ENCODE peak calls at places on chromosomes 12 and 14, in seven cellular contexts. D is stimulated activated CD4-positive, alpha-beta T cell treated with anti-CD3 and anti-CD28 coated beads, Interleukin-15, amount 100 ng/mL, for 1 hour; E is Peyer's patch; B is sciatic nerve; X is posterior cingulate gyrus; Z is DMS153; W is cardiac muscle cell. M is an unnamed sample.

GRCh38 chr12:49903700-49904423 is at the start of gene FAIM2:
- DNase-seq in D (peak), E (no peak), B (peak), X (peak), Z (peak), W (peak), M (peak)

GRCh38 chr12:49633703-49634311 is 10.4 kb downstream of the PRPF40B start:
- DNase-seq in D (no peak), E (no peak), B (no peak), X (no peak), Z (no peak), W (no peak), M (no peak)

GRCh38 chr14:74348241-74348734 is at the start of gene VRTN:
- DNase-seq in D (no peak), E (no peak), B (no peak), X (no peak), Z (no peak), W (no peak), M (no peak)

GRCh38 chr12:5511644-5512584 is 80.0 kb downstream of the NTF3 start:
- DNase-seq in D (no peak), E (no peak), B (no peak), X (no peak), Z (no peak), W (peak), M (no peak)

GRCh38 chr14:32329146-32329545 is at the start of gene AKAP6:
- DNase-seq in D (no peak), E (no peak), B (no peak), X (peak), Z (no peak), W (no peak), M (no peak)

GRCh38 chr12:67891566-67891965 is 97.7 kb upstream of the IFNG-AS1 start:
- DNase-seq in D (no peak), E (no peak), B (no peak), X (no peak), Z (no peak), W (no peak), M (no peak)

GRCh38 chr12:127516467-127516866 is 750.5 kb upstream of the TMEM132C start:
- DNase-seq in D (no peak), E (no peak), B (no peak), X (no peak), Z (no peak), W (no peak), M (no peak)

GRCh38 chr12:65868133-65868705 is 43.9 kb downstream of the HMGA2 start:
- DNase-seq in D (no peak), E (no peak), B (no peak), X (no peak), Z (no peak), W (peak), M (no peak)

GRCh38 chr14:67623114-67623513 is 3.4 kb downstream of the ARG2 start:
- DNase-seq in D (no peak), E (no peak), B (no peak), X (no peak), Z (peak), W (peak), M (no peak)

GRCh38 chr12:202081-202731 is 11.8 kb downstream of the SLC6A12 start:
- DNase-seq in D (no peak), E (no peak), B (no peak), X (no peak), Z (no peak), W (no peak), M (peak)

GRCh38 chr14:75249251-75249957 is 29.2 kb upstream of the FOS start:
- DNase-seq in D (peak), E (no peak), B (no peak), X (no peak), Z (peak), W (no peak), M (peak)

GRCh38 chr12:82034769-82035168 is 275.6 kb upstream of the PPFIA2 start:
- DNase-seq in D (no peak), E (no peak), B (no peak), X (no peak), Z (no peak), W (no peak), M (no peak)

GRCh38 chr12:6620885-6621274 is 13.7 kb upstream of the CHD4 start:
- DNase-seq in D (no peak), E (no peak), B (no peak), X (no peak), Z (no peak), W (no peak), M (no peak)

GRCh38 chr14:97848351-97848980 is 1051.3 kb downstream of the VRK1 start:
- DNase-seq in D (no peak), E (no peak), B (no peak), X (no peak), Z (peak), W (no peak), M (peak)

GRCh38 chr14:103091041-103091882 is 3.3 kb upstream of the EXOC3L4 start:
- DNase-seq in D (peak), E (peak), B (no peak), X (no peak), Z (no peak), W (peak), M (no peak)

GRCh38 chr12:64256166-64256800 is 34.2 kb upstream of the KICS2 start:
- DNase-seq in D (no peak), E (no peak), B (no peak), X (no peak), Z (peak), W (peak), M (peak)

GRCh38 chr12:111434680-111435338 is 29.1 kb downstream of the SH2B3 start:
- DNase-seq in D (peak), E (no peak), B (no peak), X (no peak), Z (peak), W (peak), M (no peak)

GRCh38 chr14:96162741-96163140 is 41.9 kb upstream of the BDKRB2 start:
- DNase-seq in D (no peak), E (no peak), B (peak), X (no peak), Z (no peak), W (peak), M (no peak)

GRCh38 chr12:115543269-115543668 is 734.2 kb downstream of the MED13L start:
- DNase-seq in D (no peak), E (no peak), B (no peak), X (no peak), Z (no peak), W (no peak), M (no peak)

GRCh38 chr14:59321184-59321952 is 132.9 kb downstream of the DAAM1 start:
- DNase-seq in D (no peak), E (no peak), B (no peak), X (no peak), Z (no peak), W (peak), M (no peak)

GRCh38 chr12:49750027-49750977 is 8.9 kb downstream of the TMBIM6 start:
- DNase-seq in D (no peak), E (no peak), B (no peak), X (no peak), Z (no peak), W (peak), M (no peak)

GRCh38 chr12:42798811-42799438 is 209.4 kb upstream of the PRICKLE1 start:
- DNase-seq in D (no peak), E (no peak), B (no peak), X (no peak), Z (no peak), W (peak), M (no peak)

GRCh38 chr14:77181603-77182437 is at the start of gene TMEM63C:
- DNase-seq in D (peak), E (peak), B (no peak), X (peak), Z (peak), W (peak), M (peak)

GRCh38 chr14:87656315-87656714 is 336.7 kb downstream of the GALC start:
- DNase-seq in D (no peak), E (no peak), B (no peak), X (no peak), Z (no peak), W (no peak), M (no peak)

GRCh38 chr12:16189849-16190248 is 87.6 kb downstream of the SLC15A5 start:
- DNase-seq in D (no peak), E (no peak), B (no peak), X (no peak), Z (peak), W (peak), M (no peak)

GRCh38 chr12:26823391-26823790 is 9.6 kb downstream of the ITPR2 start:
- DNase-seq in D (no peak), E (no peak), B (no peak), X (no peak), Z (no peak), W (peak), M (no peak)

GRCh38 chr12:79262938-79263337 is 398.4 kb downstream of the SYT1 start:
- DNase-seq in D (no peak), E (no peak), B (no peak), X (no peak), Z (no peak), W (no peak), M (no peak)

GRCh38 chr12:2456813-2457186 is 338.0 kb upstream of the FKBP4 start:
- DNase-seq in D (no peak), E (no peak), B (no peak), X (no peak), Z (no peak), W (no peak), M (peak)

GRCh38 chr12:120584343-120585149 is 3.3 kb upstream of the POP5 start:
- DNase-seq in D (peak), E (peak), B (peak), X (peak), Z (no peak), W (peak), M (peak)

GRCh38 chr12:30806989-30807694 is 52.4 kb upstream of the CAPRIN2 start:
- DNase-seq in D (no peak), E (no peak), B (no peak), X (peak), Z (peak), W (peak), M (peak)

GRCh38 chr12:38771871-38772270 is 133.5 kb downstream of the CPNE8 start:
- DNase-seq in D (no peak), E (no peak), B (no peak), X (no peak), Z (no peak), W (peak), M (no peak)

GRCh38 chr12:647039-647712 is 16.1 kb downstream of the NINJ2 start:
- DNase-seq in D (no peak), E (no peak), B (no peak), X (no peak), Z (no peak), W (no peak), M (no peak)

GRCh38 chr14:63394432-63394831 is 75.7 kb upstream of the GPHB5 start:
- DNase-seq in D (no peak), E (no peak), B (no peak), X (no peak), Z (no peak), W (no peak), M (no peak)

GRCh38 chr14:95023115-95023514 is 134.2 kb downstream of the DICER1 start:
- DNase-seq in D (no peak), E (no peak), B (no peak), X (no peak), Z (no peak), W (no peak), M (no peak)

GRCh38 chr12:6807170-6807569 is 14.5 kb upstream of the GPR162 start:
- DNase-seq in D (no peak), E (no peak), B (no peak), X (no peak), Z (no peak), W (no peak), M (no peak)

GRCh38 chr12:116636636-116637519 is 77.7 kb downstream of the MAP1LC3B2 start:
- DNase-seq in D (no peak), E (no peak), B (no peak), X (no peak), Z (peak), W (no peak), M (no peak)

M was measured in NCI-H345.